ENCODE peak calls at places on chromosomes 2 and 18, in nine cellular contexts. One of them, this sample, is unnamed.
A peak's percentile ranks its signal among the peaks of the same experiment; 100 is the strongest.

GRCh38 chr2:167310442-167310841 is 422.2 kb downstream of the XIRP2 start:
- DNase-seq in AG09309: no peak
- DNase-seq in CD8-positive, alpha-beta T cell: no peak
- DNase-seq in SK-N-SH: no peak
- DNase-seq in fibroblast of pulmonary artery: no peak
- DNase-seq in GM10248: no peak
- DNase-seq in GM12865: no peak
- DNase-seq in foreskin keratinocyte: no peak
- DNase-seq in MCF 10A: no peak
- DNase-seq in this sample: no peak

GRCh38 chr2:29920631-29921559 is 491 bp downstream of the ALK start:
- DNase-seq in AG09309: no peak
- DNase-seq in CD8-positive, alpha-beta T cell: no peak
- DNase-seq in SK-N-SH: peak; percentile 76
- DNase-seq in fibroblast of pulmonary artery: no peak
- DNase-seq in GM10248: peak; percentile 19
- DNase-seq in GM12865: peak; percentile 3
- DNase-seq in foreskin keratinocyte: no peak
- DNase-seq in MCF 10A: peak; percentile 18
- DNase-seq in this sample: no peak

GRCh38 chr2:9820020-9820973 is 23.0 kb upstream of the TAF1B start:
- DNase-seq in AG09309: no peak
- DNase-seq in CD8-positive, alpha-beta T cell: no peak
- DNase-seq in SK-N-SH: no peak
- DNase-seq in fibroblast of pulmonary artery: peak; percentile 41
- DNase-seq in GM10248: no peak
- DNase-seq in GM12865: no peak
- DNase-seq in foreskin keratinocyte: peak; percentile 78
- DNase-seq in MCF 10A: peak; percentile 90
- DNase-seq in this sample: no peak

GRCh38 chr2:68901199-68901515 is 30.0 kb upstream of the BMP10 start:
- DNase-seq in AG09309: no peak
- DNase-seq in CD8-positive, alpha-beta T cell: no peak
- DNase-seq in SK-N-SH: no peak
- DNase-seq in fibroblast of pulmonary artery: peak; percentile 60
- DNase-seq in GM10248: no peak
- DNase-seq in GM12865: peak; percentile 52
- DNase-seq in foreskin keratinocyte: no peak
- DNase-seq in MCF 10A: peak; percentile 34
- DNase-seq in this sample: no peak

GRCh38 chr2:203437516-203437915 is 97.6 kb downstream of the RAPH1 start:
- DNase-seq in AG09309: no peak
- DNase-seq in CD8-positive, alpha-beta T cell: no peak
- DNase-seq in SK-N-SH: no peak
- DNase-seq in fibroblast of pulmonary artery: no peak
- DNase-seq in GM10248: no peak
- DNase-seq in GM12865: no peak
- DNase-seq in foreskin keratinocyte: no peak
- DNase-seq in MCF 10A: peak; percentile 4
- DNase-seq in this sample: no peak

GRCh38 chr2:64115808-64116598 is 28.2 kb downstream of the PELI1 start:
- DNase-seq in AG09309: no peak
- DNase-seq in CD8-positive, alpha-beta T cell: no peak
- DNase-seq in SK-N-SH: no peak
- DNase-seq in fibroblast of pulmonary artery: no peak
- DNase-seq in GM10248: no peak
- DNase-seq in GM12865: no peak
- DNase-seq in foreskin keratinocyte: no peak
- DNase-seq in MCF 10A: no peak
- DNase-seq in this sample: no peak

GRCh38 chr2:174772492-174772801 is 8.2 kb upstream of the CHRNA1 start:
- DNase-seq in AG09309: no peak
- DNase-seq in CD8-positive, alpha-beta T cell: no peak
- DNase-seq in SK-N-SH: no peak
- DNase-seq in fibroblast of pulmonary artery: no peak
- DNase-seq in GM10248: no peak
- DNase-seq in GM12865: no peak
- DNase-seq in foreskin keratinocyte: no peak
- DNase-seq in MCF 10A: no peak
- DNase-seq in this sample: no peak

GRCh38 chr2:157150747-157151146 is 106.8 kb upstream of the GALNT5 start:
- DNase-seq in AG09309: no peak
- DNase-seq in CD8-positive, alpha-beta T cell: no peak
- DNase-seq in SK-N-SH: no peak
- DNase-seq in fibroblast of pulmonary artery: peak; percentile 28
- DNase-seq in GM10248: peak; percentile 29
- DNase-seq in GM12865: peak; percentile 60
- DNase-seq in foreskin keratinocyte: no peak
- DNase-seq in MCF 10A: no peak
- DNase-seq in this sample: peak; percentile 10

GRCh38 chr18:54163458-54163857 is 61.0 kb downstream of the MBD2 start:
- DNase-seq in AG09309: no peak
- DNase-seq in CD8-positive, alpha-beta T cell: no peak
- DNase-seq in SK-N-SH: no peak
- DNase-seq in fibroblast of pulmonary artery: no peak
- DNase-seq in GM10248: no peak
- DNase-seq in GM12865: no peak
- DNase-seq in foreskin keratinocyte: no peak
- DNase-seq in MCF 10A: no peak
- DNase-seq in this sample: no peak

GRCh38 chr2:55511508-55512124 is 7.9 kb upstream of the CFAP36 start:
- DNase-seq in AG09309: no peak
- DNase-seq in CD8-positive, alpha-beta T cell: no peak
- DNase-seq in SK-N-SH: peak; percentile 50
- DNase-seq in fibroblast of pulmonary artery: peak; percentile 67
- DNase-seq in GM10248: no peak
- DNase-seq in GM12865: no peak
- DNase-seq in foreskin keratinocyte: no peak
- DNase-seq in MCF 10A: peak; percentile 61
- DNase-seq in this sample: no peak

GRCh38 chr2:26922638-26923466 is 47.6 kb upstream of the MAPRE3 start:
- DNase-seq in AG09309: no peak
- DNase-seq in CD8-positive, alpha-beta T cell: no peak
- DNase-seq in SK-N-SH: peak; percentile 89
- DNase-seq in fibroblast of pulmonary artery: peak; percentile 25
- DNase-seq in GM10248: peak; percentile 71
- DNase-seq in GM12865: peak; percentile 56
- DNase-seq in foreskin keratinocyte: no peak
- DNase-seq in MCF 10A: peak; percentile 68
- DNase-seq in this sample: peak; percentile 26
- TF ChIP-seq CTCF in AG09309: peak; percentile 48
- TF ChIP-seq CTCF in CD8-positive, alpha-beta T cell: peak; percentile 68
- TF ChIP-seq CTCF in SK-N-SH: peak; percentile 57
- TF ChIP-seq CTCF in fibroblast of pulmonary artery: peak; percentile 54
- TF ChIP-seq CTCF in GM10248: peak; percentile 44
- TF ChIP-seq CTCF in GM12865: peak; percentile 64
- TF ChIP-seq CTCF in foreskin keratinocyte: peak; percentile 61
- TF ChIP-seq CTCF in MCF 10A: peak; percentile 38
- TF ChIP-seq CTCF in this sample: peak; percentile 77

GRCh38 chr18:71371951-71372605 is 1083.2 kb downstream of the SOCS6 start:
- DNase-seq in AG09309: no peak
- DNase-seq in CD8-positive, alpha-beta T cell: no peak
- DNase-seq in SK-N-SH: peak; percentile 15
- DNase-seq in fibroblast of pulmonary artery: no peak
- DNase-seq in GM10248: no peak
- DNase-seq in GM12865: no peak
- DNase-seq in foreskin keratinocyte: no peak
- DNase-seq in MCF 10A: no peak
- DNase-seq in this sample: peak; percentile 1
- TF ChIP-seq CTCF in AG09309: no peak
- TF ChIP-seq CTCF in CD8-positive, alpha-beta T cell: no peak
- TF ChIP-seq CTCF in SK-N-SH: no peak
- TF ChIP-seq CTCF in fibroblast of pulmonary artery: no peak
- TF ChIP-seq CTCF in GM10248: no peak
- TF ChIP-seq CTCF in GM12865: no peak
- TF ChIP-seq CTCF in foreskin keratinocyte: no peak
- TF ChIP-seq CTCF in MCF 10A: no peak
- TF ChIP-seq CTCF in this sample: no peak

GRCh38 chr18:5457467-5457957 is 86.3 kb downstream of the EPB41L3 start:
- DNase-seq in AG09309: no peak
- DNase-seq in CD8-positive, alpha-beta T cell: no peak
- DNase-seq in SK-N-SH: no peak
- DNase-seq in fibroblast of pulmonary artery: no peak
- DNase-seq in GM10248: no peak
- DNase-seq in GM12865: no peak
- DNase-seq in foreskin keratinocyte: no peak
- DNase-seq in MCF 10A: no peak
- DNase-seq in this sample: no peak

GRCh38 chr18:5461056-5461455 is 82.7 kb downstream of the EPB41L3 start:
- DNase-seq in AG09309: no peak
- DNase-seq in CD8-positive, alpha-beta T cell: no peak
- DNase-seq in SK-N-SH: no peak
- DNase-seq in fibroblast of pulmonary artery: no peak
- DNase-seq in GM10248: no peak
- DNase-seq in GM12865: no peak
- DNase-seq in foreskin keratinocyte: no peak
- DNase-seq in MCF 10A: no peak
- DNase-seq in this sample: no peak

GRCh38 chr18:5452943-5453342 is 90.9 kb downstream of the EPB41L3 start:
- DNase-seq in AG09309: no peak
- DNase-seq in CD8-positive, alpha-beta T cell: no peak
- DNase-seq in SK-N-SH: no peak
- DNase-seq in fibroblast of pulmonary artery: peak; percentile 9
- DNase-seq in GM10248: no peak
- DNase-seq in GM12865: no peak
- DNase-seq in foreskin keratinocyte: no peak
- DNase-seq in MCF 10A: no peak
- DNase-seq in this sample: no peak

GRCh38 chr18:5455644-5456043 is 88.2 kb downstream of the EPB41L3 start:
- DNase-seq in AG09309: no peak
- DNase-seq in CD8-positive, alpha-beta T cell: no peak
- DNase-seq in SK-N-SH: no peak
- DNase-seq in fibroblast of pulmonary artery: peak; percentile 77
- DNase-seq in GM10248: no peak
- DNase-seq in GM12865: no peak
- DNase-seq in foreskin keratinocyte: no peak
- DNase-seq in MCF 10A: no peak
- DNase-seq in this sample: no peak

DNA sequence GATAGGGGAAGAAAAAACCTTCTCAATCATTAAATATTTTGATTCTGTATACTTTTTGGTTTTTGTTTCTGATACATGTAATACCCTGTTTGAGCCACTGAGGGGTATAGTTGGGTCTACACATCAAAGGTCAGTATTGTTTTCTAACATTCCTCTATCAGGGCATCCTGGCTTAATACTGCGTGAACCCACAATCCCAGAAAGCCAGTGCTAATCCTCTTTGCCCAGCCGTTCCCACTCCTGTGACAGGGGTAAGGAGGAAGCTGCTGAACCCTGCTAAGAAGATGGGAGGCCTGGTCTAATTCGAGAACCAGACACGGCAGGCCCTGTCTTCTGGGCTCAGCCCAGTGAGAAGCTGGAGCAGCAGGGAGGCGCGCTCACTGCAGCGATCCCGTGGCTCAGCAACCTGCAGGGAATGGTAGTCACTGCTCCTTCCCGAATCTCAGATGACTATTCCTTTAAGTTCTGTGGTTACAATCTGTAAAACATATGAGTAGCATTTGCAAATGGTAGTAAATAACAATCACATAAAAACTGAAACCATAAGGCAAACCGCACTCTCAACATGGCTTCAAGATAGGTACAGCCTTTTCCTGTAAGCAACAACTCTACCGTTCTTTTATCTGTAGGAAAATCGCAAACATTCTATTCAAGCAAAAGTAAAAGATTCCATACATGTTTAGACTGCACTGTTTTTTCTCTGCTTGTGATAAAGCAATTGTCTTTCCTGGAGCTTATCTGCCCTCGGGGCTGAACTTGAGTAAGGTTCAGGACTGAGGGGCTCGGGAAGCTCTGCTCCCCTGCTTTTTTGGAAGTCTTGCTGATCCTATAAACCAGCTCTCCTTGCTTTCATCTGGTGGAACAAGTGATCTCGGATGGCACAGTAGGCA is 87.0 kb downstream of the EPB41L3 start:
- DNase-seq in AG09309: no peak
- DNase-seq in CD8-positive, alpha-beta T cell: no peak
- DNase-seq in SK-N-SH: peak; percentile 24
- DNase-seq in fibroblast of pulmonary artery: peak; percentile 66
- DNase-seq in GM10248: no peak
- DNase-seq in GM12865: no peak
- DNase-seq in foreskin keratinocyte: no peak
- DNase-seq in MCF 10A: peak; percentile 17
- DNase-seq in this sample: no peak
- TF ChIP-seq CTCF in AG09309: peak; percentile 36
- TF ChIP-seq CTCF in CD8-positive, alpha-beta T cell: peak; percentile 14
- TF ChIP-seq CTCF in SK-N-SH: peak; percentile 37
- TF ChIP-seq CTCF in fibroblast of pulmonary artery: peak; percentile 52
- TF ChIP-seq CTCF in GM10248: no peak
- TF ChIP-seq CTCF in GM12865: no peak
- TF ChIP-seq CTCF in foreskin keratinocyte: peak; percentile 63
- TF ChIP-seq CTCF in MCF 10A: peak; percentile 30
- TF ChIP-seq CTCF in this sample: peak; percentile 46

GRCh38 chr2:225270861-225271260 is 128.6 kb upstream of the NYAP2 start:
- DNase-seq in AG09309: no peak
- DNase-seq in CD8-positive, alpha-beta T cell: no peak
- DNase-seq in SK-N-SH: peak; percentile 19
- DNase-seq in fibroblast of pulmonary artery: peak; percentile 52
- DNase-seq in GM10248: peak; percentile 60
- DNase-seq in GM12865: peak; percentile 85
- DNase-seq in foreskin keratinocyte: peak; percentile 44
- DNase-seq in MCF 10A: peak; percentile 94
- DNase-seq in this sample: peak; percentile 43
- TF ChIP-seq CTCF in AG09309: no peak
- TF ChIP-seq CTCF in CD8-positive, alpha-beta T cell: no peak
- TF ChIP-seq CTCF in SK-N-SH: peak; percentile 31
- TF ChIP-seq CTCF in fibroblast of pulmonary artery: no peak
- TF ChIP-seq CTCF in GM10248: no peak
- TF ChIP-seq CTCF in GM12865: no peak
- TF ChIP-seq CTCF in foreskin keratinocyte: peak; percentile 26
- TF ChIP-seq CTCF in MCF 10A: peak; percentile 5
- TF ChIP-seq CTCF in this sample: peak; percentile 14

This sample was measured in kidney epithelial cell.